ENCODE peak calls at places on chromosomes 2 and 18, in four cellular contexts. K is tibial artery; R is psoas muscle; Y is naive thymus-derived CD4-positive, alpha-beta T cell. F is an unnamed sample.

GRCh38 chr2:72141881-72142742 is 5.5 kb downstream of the CYP26B1 start:
- DNase-seq in R (no peak), Y (no peak), K (no peak), F (peak; percentile 46)

GRCh38 chr2:111113838-111114237 is 6.9 kb upstream of the BCL2L11 start:
- DNase-seq in Y (no peak), R (no peak), K (no peak), F (no peak)

GRCh38 chr2:209933499-209934458 is 68.7 kb upstream of the RPE start:
- DNase-seq in R (no peak), Y (no peak), K (no peak), F (no peak)

GRCh38 chr18:47249602-47250001 is 1.9 kb downstream of the SKOR2 start:
- DNase-seq in K (no peak), Y (no peak), R (no peak), F (no peak)

GRCh38 chr18:65544701-65545100 is 206.1 kb upstream of the CDH7 start:
- DNase-seq in R (no peak), Y (no peak), K (no peak), F (no peak)

GRCh38 chr2:233025706-233026105 is 6.8 kb upstream of the NEU2 start:
- DNase-seq in K (no peak), R (no peak), Y (no peak), F (no peak)

GRCh38 chr2:108346827-108347226 is 30.9 kb upstream of the SULT1C4 start:
- DNase-seq in K (no peak), R (no peak), Y (no peak), F (no peak)

GRCh38 chr2:7835693-7836680 is 845.9 kb upstream of the ID2 start:
- DNase-seq in K (no peak), R (no peak), Y (no peak), F (no peak)

GRCh38 chr2:52821631-52822030 is 946.0 kb upstream of the CHAC2 start:
- DNase-seq in R (no peak), Y (no peak), K (no peak), F (no peak)

GRCh38 chr2:55158111-55158814 is 73.8 kb downstream of the CLHC1 start:
- DNase-seq in K (no peak), Y (no peak), R (no peak), F (no peak)

GRCh38 chr2:201358684-201359083 is 1.5 kb upstream of the FLACC1 start:
- DNase-seq in R (no peak), K (no peak), Y (no peak), F (no peak)

GRCh38 chr18:70181015-70181414 is 24.5 kb downstream of the RTTN start:
- DNase-seq in R (no peak), Y (no peak), K (no peak), F (no peak)

GRCh38 chr2:189305291-189305943 is 125.9 kb upstream of the COL5A2 start:
- DNase-seq in K (no peak), R (no peak), Y (no peak), F (no peak)

GRCh38 chr2:176101216-176101845 is 1.7 kb downstream of the HOXD12 start:
- DNase-seq in Y (no peak), K (no peak), R (no peak), F (no peak)

GRCh38 chr2:152189622-152190495 is 14.3 kb upstream of the STAM2 start:
- DNase-seq in K (peak; percentile 46), Y (no peak), R (no peak), F (no peak)

GRCh38 chr2:2328847-2329246 is 2.2 kb downstream of the MYT1L start:
- DNase-seq in Y (no peak), K (no peak), R (no peak), F (no peak)

GRCh38 chr2:106104332-106105062 is 89.6 kb downstream of the UXS1 start:
- DNase-seq in Y (peak; percentile 61), K (peak; percentile 55), R (no peak), F (no peak)

GRCh38 chr2:37283207-37283606 is 41.4 kb downstream of the PRKD3 start:
- DNase-seq in K (no peak), Y (no peak), R (no peak), F (no peak)

GRCh38 chr2:2809771-2810170 is 478.7 kb upstream of the MYT1L start:
- DNase-seq in K (no peak), R (no peak), Y (no peak), F (no peak)

GRCh38 chr2:231611273-231612198 is 18.9 kb downstream of the TEX44 start:
- DNase-seq in Y (no peak), K (peak; percentile 70), R (peak; percentile 51), F (no peak)

GRCh38 chr2:57981369-57981768 is 65.2 kb upstream of the VRK2 start:
- DNase-seq in Y (no peak), R (no peak), K (no peak), F (no peak)

GRCh38 chr18:39698436-39698835 is 2132.8 kb upstream of the CELF4 start:
- DNase-seq in Y (no peak), K (no peak), R (no peak), F (no peak)

GRCh38 chr2:74387346-74387745 is 7.2 kb upstream of the DCTN1 start:
- DNase-seq in Y (no peak), K (no peak), R (no peak), F (no peak)

DNA sequence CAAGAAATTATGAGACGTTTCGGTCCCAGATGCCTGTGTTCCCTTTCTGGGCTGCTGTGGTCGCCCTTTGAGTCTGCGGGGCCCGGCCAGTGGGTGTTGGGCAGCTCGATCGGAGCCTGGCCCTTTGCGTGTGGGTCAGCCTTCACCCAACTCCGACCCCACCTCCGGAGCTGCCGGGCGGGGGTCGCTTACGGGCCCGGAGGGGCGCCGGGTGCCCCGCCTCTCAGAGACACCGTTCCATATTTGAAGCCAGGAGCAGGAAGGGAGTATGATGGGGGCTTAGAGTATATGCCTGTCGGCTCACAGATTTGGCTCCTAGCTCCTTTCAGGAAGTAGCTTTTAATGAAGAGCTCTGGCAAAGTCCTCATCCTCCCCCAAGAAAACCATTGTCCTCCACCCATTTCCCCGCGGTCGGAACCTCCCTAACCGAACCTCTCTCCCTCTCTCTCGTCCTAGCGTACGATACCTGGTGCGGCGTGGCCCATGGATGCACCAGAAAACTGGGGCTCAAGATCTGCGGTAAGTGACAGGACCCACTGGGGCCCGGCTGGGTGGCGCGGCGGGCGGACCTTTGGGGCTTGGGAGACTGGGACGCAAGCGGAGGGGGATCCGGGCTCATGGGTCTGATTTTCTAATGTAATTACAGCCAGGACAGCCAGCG is 5.1 kb downstream of the GAD1 start:
- DNase-seq in R (no peak), Y (no peak), K (no peak), F (no peak)
- H3K27me3 ChIP-seq in R (no peaks in the 10 kb centered on the region), Y (peaks cover 21% of the 10 kb centered on the region), K (peaks cover 50% of the 10 kb centered on the region), F (peaks cover 88% of the 10 kb centered on the region)

GRCh38 chr2:121429119-121429903 is 101.4 kb upstream of the RNU4ATAC start:
- DNase-seq in R (no peak), Y (no peak), K (no peak), F (no peak)

GRCh38 chr2:121427187-121427689 is 103.4 kb upstream of the RNU4ATAC start:
- DNase-seq in Y (no peak), R (no peak), K (no peak), F (no peak)

GRCh38 chr2:121431214-121431613 is 99.5 kb upstream of the RNU4ATAC start:
- DNase-seq in Y (no peak), R (no peak), K (no peak), F (no peak)

DNA sequence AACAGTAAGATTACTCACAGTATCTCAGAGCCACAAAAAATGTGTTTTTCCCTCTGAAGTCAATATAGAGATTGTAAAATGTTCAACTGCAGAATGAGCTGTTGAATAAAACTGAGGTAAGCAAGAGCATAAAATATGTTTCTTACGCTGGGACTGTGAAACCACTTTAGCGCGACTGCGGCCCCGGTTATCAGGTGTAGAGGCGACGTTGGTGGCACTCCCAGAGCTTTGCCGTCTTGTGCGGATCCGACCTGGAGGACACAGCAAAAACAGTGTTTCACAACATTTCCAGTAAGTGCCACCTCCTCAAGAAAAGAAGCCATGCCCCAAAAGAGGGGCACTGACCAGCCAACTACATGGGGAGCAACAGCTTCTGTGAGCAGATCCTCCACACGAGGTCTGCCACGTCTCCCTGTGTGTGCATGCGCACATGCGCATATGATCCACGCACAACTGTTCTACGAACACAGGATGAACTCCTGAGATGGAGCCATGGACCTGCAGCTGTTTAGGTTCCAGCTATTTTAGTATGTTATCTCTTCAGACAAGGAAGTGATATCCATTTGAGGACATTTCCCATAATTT is 100.7 kb upstream of the RNU4ATAC start:
- DNase-seq in K (no peak), Y (no peak), R (no peak), F (no peak)
- H3K27ac ChIP-seq in K (no peak overlapping the region), Y (no peak overlapping the region), R (no peak overlapping the region), F (no peak overlapping the region)

DNA sequence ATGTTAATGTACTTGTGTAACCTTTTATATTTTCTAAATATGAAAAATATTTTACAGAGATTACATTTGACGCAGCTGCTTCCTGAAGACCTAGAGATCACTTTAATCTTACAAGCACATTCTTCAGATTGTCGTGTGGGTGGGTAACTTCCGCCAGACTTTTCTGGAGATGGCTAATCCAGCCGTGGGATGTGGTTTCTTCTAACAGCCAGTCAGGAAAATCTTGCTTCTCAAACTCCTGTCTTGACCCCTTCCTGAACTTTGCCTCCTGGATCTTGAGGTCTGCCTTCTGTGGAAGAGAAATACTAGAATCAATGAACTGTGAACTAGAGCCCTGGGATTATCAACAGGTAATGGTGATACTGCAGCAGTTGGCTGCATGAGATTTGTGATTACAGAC is 401.6 kb upstream of the TNP1 start:
- DNase-seq in K (no peak), Y (no peak), R (no peak), F (no peak)
- H3K27me3 ChIP-seq in K (no peaks in the 10 kb centered on the region), Y (no peaks in the 10 kb centered on the region), R (no peaks in the 10 kb centered on the region), F (no peaks in the 10 kb centered on the region)

GRCh38 chr18:42275138-42275535 is 320.1 kb downstream of the PIK3C3 start:
- DNase-seq in K (no peak), R (no peak), Y (no peak), F (no peak)
- H3K27ac ChIP-seq in K (no peak overlapping the region), R (no peak overlapping the region), Y (no peak overlapping the region), F (no peak overlapping the region)

GRCh38 chr2:104866883-104867350 is 13.0 kb downstream of the POU3F3 start:
- DNase-seq in R (no peak), Y (no peak), K (no peak), F (no peak)
- H3K27me3 ChIP-seq in R (no peaks in the 10 kb centered on the region), Y (peaks cover 10% of the 10 kb centered on the region), K (peaks cover 99% of the 10 kb centered on the region), F (peaks cover 100% of the 10 kb centered on the region)

DNA sequence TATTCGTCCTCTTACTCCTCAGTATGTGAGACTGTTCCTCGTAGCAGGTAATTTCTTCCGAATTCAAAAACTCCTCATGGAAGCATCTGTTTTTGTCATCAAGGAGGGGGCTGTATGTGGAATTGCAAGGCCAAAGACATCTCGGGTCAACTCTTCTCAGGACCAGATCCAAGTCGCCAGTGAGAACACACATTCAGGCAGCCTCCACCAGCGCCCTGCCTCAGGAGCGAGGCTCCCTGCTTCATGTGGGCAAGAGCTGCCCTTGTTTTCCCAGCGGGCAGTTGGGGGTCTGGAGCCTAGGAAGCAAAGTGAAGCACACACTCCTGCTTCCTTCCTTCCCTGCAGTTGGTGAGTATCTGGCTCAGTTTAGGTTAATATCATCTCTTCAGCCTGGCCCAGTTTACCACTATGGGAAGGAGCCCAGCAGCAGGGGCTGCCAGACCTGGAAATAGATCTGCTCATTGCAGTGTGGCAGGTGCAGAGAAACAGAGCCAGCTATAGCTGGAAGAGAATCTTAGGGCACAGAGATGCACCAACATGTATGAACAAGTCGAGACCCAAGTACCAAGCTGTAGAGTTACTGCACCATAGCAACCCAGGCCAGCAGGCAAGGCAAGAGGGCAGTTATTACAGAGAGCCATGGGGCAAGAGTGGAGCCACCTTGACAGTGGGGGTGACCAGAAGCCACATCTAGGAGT is 25.3 kb downstream of the TMEM127 start:
- DNase-seq in Y (no peak), R (peak; percentile 37), K (no peak), F (no peak)
- H3K27ac ChIP-seq in Y (peak overlapping the region; percentile 67), R (peak overlapping the region; percentile 85), K (no peak overlapping the region), F (no peak overlapping the region)

GRCh38 chr2:172091626-172092566 is 6.6 kb downstream of the DLX1 start:
- DNase-seq in K (no peak), Y (no peak), R (no peak), F (no peak)
- H3K27me3 ChIP-seq in K (peaks cover 100% of the 10 kb centered on the region), Y (peaks cover 66% of the 10 kb centered on the region), R (peaks cover 6% of the 10 kb centered on the region), F (peaks cover 100% of the 10 kb centered on the region)